ENCODE peak calls at places on chromosomes 1 and 21, in nine cellular contexts. S is NCI-H1436; Q is CD8-positive, alpha-beta T cell; R is NCI-H1694 treated with DMSO at 0.1 percent for 48 hours; H is ELF-1; P is COR-L47; G is NCI-H82; J is HuH-7.5; F is Karpas-422. A is an unnamed sample.

GRCh38 chr1:212188599-212189351 is 96.4 kb upstream of the PPP2R5A start:
- DNase-seq in S (no peak), Q (peak), R (no peak), H (no peak), P (no peak), G (no peak), J (no peak), F (no peak), A (no peak)

GRCh38 chr1:79323240-79324025 is 316.9 kb upstream of the ADGRL4 start:
- DNase-seq in S (no peak), Q (no peak), R (peak), H (no peak), P (no peak), G (no peak), J (no peak), F (no peak), A (no peak)

GRCh38 chr21:44957901-44958451 is 18.1 kb downstream of the SLX9 start:
- DNase-seq in S (no peak), Q (no peak), R (no peak), H (no peak), P (no peak), G (no peak), J (no peak), F (no peak), A (no peak)

GRCh38 chr1:231338270-231339128 is at the start of gene SPRTN:
- DNase-seq in S (no peak), Q (no peak), R (peak), H (no peak), P (no peak), G (peak), J (peak), F (peak), A (peak)

GRCh38 chr1:41882068-41882477 is 36.6 kb downstream of the HIVEP3 start:
- DNase-seq in S (no peak), Q (no peak), R (no peak), H (no peak), P (peak), G (no peak), J (no peak), F (no peak), A (peak)

GRCh38 chr1:92125204-92125603 is 45.1 kb downstream of the BTBD8 start:
- DNase-seq in S (no peak), Q (no peak), R (no peak), H (no peak), P (no peak), G (no peak), J (no peak), F (no peak), A (no peak)

GRCh38 chr1:208538078-208538477 is 293.9 kb upstream of the PLXNA2 start:
- DNase-seq in S (no peak), Q (no peak), R (no peak), H (no peak), P (no peak), G (no peak), J (no peak), F (no peak), A (no peak)

GRCh38 chr1:223471566-223471965 is 78.4 kb downstream of the CCDC185 start:
- DNase-seq in S (no peak), Q (no peak), R (no peak), H (no peak), P (no peak), G (no peak), J (no peak), F (no peak), A (no peak)

GRCh38 chr1:192807221-192807967 is 1.4 kb upstream of the RGS2 start:
- DNase-seq in S (no peak), Q (peak), R (no peak), H (no peak), P (no peak), G (peak), J (no peak), F (peak), A (no peak)

GRCh38 chr1:61423643-61424042 is 301.3 kb downstream of the TM2D1 start:
- DNase-seq in S (no peak), Q (no peak), R (no peak), H (no peak), P (no peak), G (no peak), J (no peak), F (no peak), A (no peak)

GRCh38 chr1:51946300-51946699 is 44.2 kb downstream of the RAB3B start:
- DNase-seq in S (no peak), Q (no peak), R (no peak), H (no peak), P (no peak), G (no peak), J (no peak), F (no peak), A (no peak)

GRCh38 chr1:55535724-55536262 is 320.6 kb upstream of the USP24 start:
- DNase-seq in S (no peak), Q (no peak), R (no peak), H (no peak), P (no peak), G (no peak), J (no peak), F (no peak), A (no peak)

GRCh38 chr1:219542828-219543518 is 69.9 kb downstream of the ZC3H11B start:
- DNase-seq in S (no peak), Q (no peak), R (no peak), H (no peak), P (no peak), G (no peak), J (no peak), F (no peak), A (no peak)

GRCh38 chr21:29938968-29939858 is 583 bp downstream of the GRIK1 start:
- DNase-seq in S (no peak), Q (no peak), R (no peak), H (no peak), P (peak), G (peak), J (no peak), F (no peak), A (no peak)

GRCh38 chr1:204493145-204493881 is 1.3 kb downstream of the PIK3C2B start:
- DNase-seq in S (no peak), Q (peak), R (peak), H (peak), P (no peak), G (peak), J (peak), F (no peak), A (no peak)

GRCh38 chr1:198156111-198156744 is 570 bp upstream of the NEK7 start:
- DNase-seq in S (peak), Q (peak), R (peak), H (peak), P (peak), G (peak), J (peak), F (peak), A (peak)

GRCh38 chr1:62301726-62302390 is 17.4 kb downstream of the KANK4 start:
- DNase-seq in S (no peak), Q (no peak), R (peak), H (no peak), P (no peak), G (peak), J (no peak), F (no peak), A (peak)

GRCh38 chr1:65372557-65372956 is 47.9 kb upstream of the LEPR start:
- DNase-seq in S (no peak), Q (no peak), R (no peak), H (no peak), P (no peak), G (no peak), J (no peak), F (no peak), A (no peak)